ENCODE peak calls at places on chromosome 14, in six cellular contexts. C is GM04504; Z is HS-5; R is stimulated activated CD8-positive, alpha-beta memory T cell treated with anti-CD3 and anti-CD28 coated beads, Interleukin-4, amount 100 ng/mL, for 1 hour; J is mesendoderm; S is A172. I is an unnamed sample.

GRCh38 chr14:76778546-76779215 is 17.4 kb downstream of the VASH1 start:
- DNase-seq in C (no peak), Z (no peak), R (no peak), J (no peak), S (no peak), I (no peak)

GRCh38 chr14:60724080-60724618 is at the start of gene SIX4:
- DNase-seq in C (peak), Z (peak), R (no peak), J (peak), S (peak), I (peak)

GRCh38 chr14:98682031-98682430 is 590.0 kb downstream of the BCL11B start:
- DNase-seq in C (no peak), Z (no peak), R (no peak), J (no peak), S (no peak), I (no peak)

GRCh38 chr14:65637780-65638179 is 225.2 kb downstream of the FUT8 start:
- DNase-seq in C (no peak), Z (no peak), R (no peak), J (no peak), S (peak), I (no peak)

GRCh38 chr14:74357585-74357984 is 9.3 kb downstream of the VRTN start:
- DNase-seq in C (no peak), Z (no peak), R (no peak), J (no peak), S (no peak), I (no peak)

GRCh38 chr14:89013098-89013504 is 188.7 kb downstream of the TTC8 start:
- DNase-seq in C (no peak), Z (no peak), R (no peak), J (peak), S (peak), I (no peak)

GRCh38 chr14:51436630-51437029 is 196.6 kb downstream of the TMX1 start:
- DNase-seq in C (no peak), Z (no peak), R (no peak), J (no peak), S (no peak), I (no peak)

GRCh38 chr14:58772061-58772604 is 134.4 kb downstream of the DACT1 start:
- DNase-seq in C (no peak), Z (no peak), R (no peak), J (no peak), S (no peak), I (no peak)